ENCODE peak calls at places on chromosomes 4 and X, in nine cellular contexts. H is left ventricle myocardium inferior; G is A673; X is pancreas; B is cardiac muscle cell; F is CD8-positive, alpha-beta T cell; Z is GM23248; S is Peyer's patch; T is small intestine. M is an unnamed sample.

GRCh38 chr4:154626793-154627484 is 14.5 kb upstream of the FGG start:
- DNase-seq in G (peak; percentile 69), F (no peak), S (peak; percentile 70), T (peak; percentile 44), Z (peak; percentile 54), H (peak; percentile 23), B (peak; percentile 63), X (peak; percentile 41), M (peak; percentile 66)

GRCh38 chr4:61619528-61619927 is 419.4 kb downstream of the ADGRL3 start:
- DNase-seq in Z (no peak), S (no peak), H (no peak), G (no peak), X (no peak), B (no peak), T (no peak), F (no peak), M (no peak)

GRCh38 chr4:88276952-88277710 is 7.2 kb downstream of the PPM1K start:
- DNase-seq in T (no peak), B (no peak), Z (no peak), H (no peak), X (no peak), F (no peak), S (no peak), G (no peak), M (no peak)

GRCh38 chrX:9372866-9373265 is 92.0 kb upstream of the TBL1X start:
- DNase-seq in S (no peak), Z (no peak), T (no peak), F (no peak), G (no peak), B (no peak), X (no peak), H (no peak), M (no peak)

GRCh38 chrX:18935893-18936292 is 48.0 kb downstream of the PHKA2 start:
- DNase-seq in G (no peak), T (peak; percentile 79), Z (no peak), H (no peak), F (no peak), X (no peak), B (no peak), S (peak; percentile 62), M (no peak)

GRCh38 chr4:40916880-40917279 is 167.1 kb downstream of the NSUN7 start:
- DNase-seq in B (peak; percentile 43), F (peak; percentile 2), H (peak; percentile 38), G (peak; percentile 34), T (peak; percentile 42), S (peak; percentile 65), Z (peak; percentile 57), X (peak; percentile 38), M (no peak)

GRCh38 chrX:130082244-130083106 is 27.8 kb downstream of the ELF4 start:
- DNase-seq in Z (peak; percentile 60), G (no peak), F (peak; percentile 46), X (no peak), H (peak; percentile 29), S (peak; percentile 75), T (peak; percentile 59), B (peak; percentile 9), M (peak; percentile 59)

GRCh38 chr4:14130551-14130950 is 503.0 kb upstream of the BOD1L1 start:
- DNase-seq in B (no peak), G (peak; percentile 21), X (no peak), H (no peak), T (no peak), S (no peak), Z (peak; percentile 68), F (no peak), M (no peak)

GRCh38 chr4:4425119-4425690 is 38.3 kb downstream of the NSG1 start:
- DNase-seq in H (no peak), B (peak; percentile 6), Z (peak; percentile 27), T (no peak), G (no peak), X (no peak), S (peak; percentile 36), F (no peak), M (no peak)

GRCh38 chr4:83232087-83232486 is 52.5 kb downstream of the COQ2 start:
- DNase-seq in S (no peak), Z (peak; percentile 6), H (no peak), G (no peak), T (no peak), X (no peak), B (no peak), F (no peak), M (no peak)

GRCh38 chr4:74123065-74123728 is 24.2 kb upstream of the CXCL2 start:
- DNase-seq in Z (peak; percentile 96), B (peak; percentile 90), F (no peak), X (peak; percentile 32), S (no peak), T (no peak), H (peak; percentile 18), G (peak; percentile 73), M (peak; percentile 30)

GRCh38 chr4:173958445-173958844 is 325.0 kb downstream of the FBXO8 start:
- DNase-seq in H (no peak), G (peak; percentile 14), X (no peak), T (no peak), F (no peak), Z (peak; percentile 52), B (peak; percentile 36), S (no peak), M (no peak)

GRCh38 chr4:142354041-142354440 is 492.1 kb downstream of the INPP4B start:
- DNase-seq in F (no peak), B (no peak), H (no peak), Z (peak; percentile 69), T (no peak), X (no peak), G (no peak), S (no peak), M (no peak)

GRCh38 chr4:142352682-142353081 is 493.4 kb downstream of the INPP4B start:
- DNase-seq in B (no peak), H (no peak), T (no peak), F (no peak), X (no peak), Z (no peak), G (no peak), S (no peak), M (no peak)

GRCh38 chr4:142350886-142351285 is 495.2 kb downstream of the INPP4B start:
- DNase-seq in G (no peak), F (no peak), S (no peak), H (no peak), X (no peak), T (peak; percentile 39), B (peak; percentile 30), Z (peak; percentile 40), M (no peak)

GRCh38 chr4:142353149-142353738 is 492.9 kb downstream of the INPP4B start:
- DNase-seq in H (no peak), G (peak; percentile 70), F (no peak), S (no peak), X (no peak), B (peak; percentile 81), T (peak; percentile 54), Z (peak; percentile 83), M (no peak)

GRCh38 chr4:142351958-142352357 is 494.1 kb downstream of the INPP4B start:
- DNase-seq in X (no peak), F (no peak), H (no peak), S (no peak), T (no peak), Z (no peak), B (no peak), G (no peak), M (no peak)
- H3K4me1 ChIP-seq in X (peaks cover 20% of the 10 kb centered on the region), F (peaks cover 71% of the 10 kb centered on the region), H (peaks cover 85% of the 10 kb centered on the region), S (peaks cover 23% of the 10 kb centered on the region), T (peaks cover 3% of the 10 kb centered on the region), Z (peaks cover 60% of the 10 kb centered on the region), B (peaks cover 54% of the 10 kb centered on the region), G (peaks cover 30% of the 10 kb centered on the region), M (peaks cover 4% of the 10 kb centered on the region)

DNA sequence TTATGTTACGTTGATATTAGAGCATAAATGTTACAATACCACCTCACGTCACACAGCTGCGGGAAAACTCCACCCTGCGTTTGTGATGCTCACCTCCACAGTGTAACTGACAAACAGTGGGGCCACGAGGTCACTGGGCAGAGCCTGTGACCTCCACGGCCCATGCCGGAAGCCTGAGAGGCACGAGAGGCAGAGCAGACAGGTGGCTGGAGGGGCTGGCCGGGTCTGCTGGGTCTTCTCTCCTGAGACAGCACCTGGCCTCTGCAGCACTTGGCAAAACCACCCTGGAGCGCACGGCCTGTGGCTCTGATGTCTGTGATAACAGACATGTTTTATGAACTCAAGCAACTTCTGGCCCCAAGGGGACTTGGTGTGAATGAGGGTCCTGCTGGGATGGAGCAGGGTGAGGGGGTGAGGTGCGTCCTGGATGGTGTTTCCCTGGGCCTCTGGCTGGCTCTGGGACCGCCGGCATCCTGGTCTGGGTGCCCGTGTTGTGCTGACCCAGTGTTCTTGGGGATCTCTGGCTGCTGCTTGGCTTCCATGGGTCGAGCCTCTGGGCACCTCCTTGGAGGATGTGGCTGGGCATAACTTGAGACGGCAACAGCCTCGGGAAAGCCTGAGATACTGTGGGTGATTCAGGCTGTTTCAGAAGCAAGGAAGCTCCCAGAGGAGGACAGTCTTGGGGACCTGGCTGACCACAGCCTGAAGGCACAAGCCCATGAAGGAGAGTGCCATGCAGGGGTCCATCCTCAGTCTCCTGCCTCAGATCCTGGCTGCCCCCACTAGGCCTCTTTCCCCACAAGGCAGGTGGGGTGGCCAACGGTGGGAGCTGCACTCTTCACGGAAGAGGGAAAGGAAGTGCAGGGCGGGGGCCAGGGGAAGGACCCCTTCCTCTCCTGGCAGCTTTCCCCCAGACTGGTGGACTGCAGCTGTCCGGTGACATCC is 19.7 kb downstream of the RNF212 start:
- DNase-seq in T (no peak), S (peak; percentile 33), G (no peak), H (no peak), B (no peak), F (no peak), Z (no peak), X (no peak), M (no peak)
- H3K9me3 ChIP-seq in T (no peaks in the 10 kb centered on the region), S (no peaks in the 10 kb centered on the region), G (no peaks in the 10 kb centered on the region), H (peaks cover 5% of the 10 kb centered on the region), B (no peaks in the 10 kb centered on the region), F (no peaks in the 10 kb centered on the region), Z (no peaks in the 10 kb centered on the region), X (no peaks in the 10 kb centered on the region), M (no peaks in the 10 kb centered on the region)

GRCh38 chr4:53646792-53647191 is 55.5 kb upstream of the LNX1 start:
- DNase-seq in G (no peak), Z (no peak), X (no peak), T (peak; percentile 61), B (no peak), F (no peak), S (peak; percentile 61), H (no peak), M (no peak)

GRCh38 chr4:53644607-53645006 is 53.3 kb upstream of the LNX1 start:
- DNase-seq in Z (no peak), G (no peak), B (no peak), S (peak; percentile 82), T (peak; percentile 99), H (no peak), X (peak; percentile 96), F (no peak), M (no peak)

GRCh38 chr4:53649357-53649756 is 58.1 kb upstream of the LNX1 start:
- DNase-seq in G (no peak), B (no peak), Z (no peak), T (no peak), X (no peak), H (no peak), F (no peak), S (no peak), M (no peak)

GRCh38 chr4:53647547-53647946 is 56.3 kb upstream of the LNX1 start:
- DNase-seq in S (no peak), F (no peak), H (no peak), Z (no peak), B (no peak), G (no peak), T (no peak), X (no peak), M (no peak)

GRCh38 chr4:53645108-53645507 is 53.8 kb upstream of the LNX1 start:
- DNase-seq in H (no peak), T (peak; percentile 31), Z (no peak), B (no peak), G (no peak), S (no peak), X (no peak), F (no peak), M (no peak)
- H3K27me3 ChIP-seq in H (no peaks in the 10 kb centered on the region), T (no peaks in the 10 kb centered on the region), Z (no peaks in the 10 kb centered on the region), B (no peaks in the 10 kb centered on the region), G (no peaks in the 10 kb centered on the region), S (no peaks in the 10 kb centered on the region), X (no peaks in the 10 kb centered on the region), F (no peaks in the 10 kb centered on the region), M (no peaks in the 10 kb centered on the region)

GRCh38 chr4:26862381-26862915 is 1.8 kb downstream of the STIM2 start:
- DNase-seq in H (no peak), X (no peak), G (no peak), B (no peak), T (peak; percentile 54), F (no peak), Z (peak; percentile 24), S (no peak), M (no peak)
- H3K4me1 ChIP-seq in H (peaks cover 84% of the 10 kb centered on the region), X (peaks cover 38% of the 10 kb centered on the region), G (peaks cover 70% of the 10 kb centered on the region), B (peaks cover 34% of the 10 kb centered on the region), T (peaks cover 10% of the 10 kb centered on the region), F (peaks cover 75% of the 10 kb centered on the region), Z (peaks cover 28% of the 10 kb centered on the region), S (peaks cover 45% of the 10 kb centered on the region), M (peaks cover 5% of the 10 kb centered on the region)

M was measured in right cardiac atrium.